ENCODE peak calls at places on chromosomes 1 and 21, in five cellular contexts. One of them, this sample, is unnamed.

GRCh38 chr1:175663991-175664390 is 79.4 kb downstream of the TNR start:
- DNase-seq in bronchial epithelial cell: no peak
- DNase-seq in coronary artery: no peak
- DNase-seq in A673: no peak
- DNase-seq in GM23248: no peak
- DNase-seq in this sample: no peak

GRCh38 chr1:25795227-25795626 is 4.8 kb upstream of the SELENON start:
- DNase-seq in bronchial epithelial cell: no peak
- DNase-seq in coronary artery: no peak
- DNase-seq in A673: no peak
- DNase-seq in GM23248: peak
- DNase-seq in this sample: no peak

GRCh38 chr1:189775343-189775742 is 702.3 kb downstream of the BRINP3 start:
- DNase-seq in bronchial epithelial cell: peak
- DNase-seq in coronary artery: no peak
- DNase-seq in A673: peak
- DNase-seq in GM23248: peak
- DNase-seq in this sample: no peak

GRCh38 chr1:11989669-11990068 is 9.4 kb downstream of the MFN2 start:
- DNase-seq in bronchial epithelial cell: no peak
- DNase-seq in coronary artery: no peak
- DNase-seq in A673: no peak
- DNase-seq in GM23248: no peak
- DNase-seq in this sample: no peak

GRCh38 chr1:191125950-191126349 is 648.3 kb upstream of the BRINP3 start:
- DNase-seq in bronchial epithelial cell: no peak
- DNase-seq in coronary artery: no peak
- DNase-seq in A673: no peak
- DNase-seq in GM23248: no peak
- DNase-seq in this sample: peak

GRCh38 chr1:27682351-27682944 is 10.5 kb upstream of the IFI6 start:
- DNase-seq in bronchial epithelial cell: no peak
- DNase-seq in coronary artery: no peak
- DNase-seq in A673: no peak
- DNase-seq in GM23248: no peak
- DNase-seq in this sample: no peak

GRCh38 chr1:43312212-43312623 is 11.4 kb downstream of the TIE1 start:
- DNase-seq in bronchial epithelial cell: no peak
- DNase-seq in coronary artery: no peak
- DNase-seq in A673: no peak
- DNase-seq in GM23248: no peak
- DNase-seq in this sample: peak

GRCh38 chr1:167911413-167911812 is 2.5 kb downstream of the ADCY10 start:
- DNase-seq in bronchial epithelial cell: peak
- DNase-seq in coronary artery: no peak
- DNase-seq in A673: no peak
- DNase-seq in GM23248: no peak
- DNase-seq in this sample: no peak

GRCh38 chr1:217332426-217333065 is 298.3 kb downstream of the GPATCH2 start:
- DNase-seq in bronchial epithelial cell: no peak
- DNase-seq in coronary artery: no peak
- DNase-seq in A673: peak
- DNase-seq in GM23248: no peak
- DNase-seq in this sample: no peak

GRCh38 chr21:26795866-26796329 is 49.3 kb downstream of the ADAMTS1 start:
- DNase-seq in bronchial epithelial cell: peak
- DNase-seq in coronary artery: peak
- DNase-seq in A673: peak
- DNase-seq in GM23248: peak
- DNase-seq in this sample: no peak

GRCh38 chr1:47755368-47755990 is 241.7 kb downstream of the TRABD2B start:
- DNase-seq in bronchial epithelial cell: peak
- DNase-seq in coronary artery: peak
- DNase-seq in A673: peak
- DNase-seq in GM23248: peak
- DNase-seq in this sample: no peak

GRCh38 chr1:5385400-5385799 is 606.8 kb downstream of the NPHP4 start:
- DNase-seq in bronchial epithelial cell: no peak
- DNase-seq in coronary artery: no peak
- DNase-seq in A673: no peak
- DNase-seq in GM23248: no peak
- DNase-seq in this sample: no peak

GRCh38 chr1:39533442-39533841 is 42.0 kb downstream of the BMP8A start:
- DNase-seq in bronchial epithelial cell: no peak
- DNase-seq in coronary artery: no peak
- DNase-seq in A673: no peak
- DNase-seq in GM23248: no peak
- DNase-seq in this sample: no peak

GRCh38 chr1:48040122-48040521 is 42.9 kb upstream of the TRABD2B start:
- DNase-seq in bronchial epithelial cell: no peak
- DNase-seq in coronary artery: no peak
- DNase-seq in A673: no peak
- DNase-seq in GM23248: no peak
- DNase-seq in this sample: no peak

GRCh38 chr1:236753554-236753953 is 41.5 kb upstream of the MTR start:
- DNase-seq in bronchial epithelial cell: peak
- DNase-seq in coronary artery: no peak
- DNase-seq in A673: peak
- DNase-seq in GM23248: peak
- DNase-seq in this sample: no peak

GRCh38 chr1:202498542-202498941 is 150.0 kb downstream of the PPP1R12B start:
- DNase-seq in bronchial epithelial cell: peak
- DNase-seq in coronary artery: no peak
- DNase-seq in A673: no peak
- DNase-seq in GM23248: peak
- DNase-seq in this sample: no peak

GRCh38 chr1:227793948-227794812 is 21.3 kb upstream of the PRSS38 start:
- DNase-seq in bronchial epithelial cell: peak
- DNase-seq in coronary artery: peak
- DNase-seq in A673: peak
- DNase-seq in GM23248: peak
- DNase-seq in this sample: peak

GRCh38 chr1:200969726-200970521 is 53.6 kb downstream of the KIF21B start:
- DNase-seq in bronchial epithelial cell: no peak
- DNase-seq in coronary artery: no peak
- DNase-seq in A673: no peak
- DNase-seq in GM23248: no peak
- DNase-seq in this sample: no peak

GRCh38 chr1:153958961-153959260 is 499 bp upstream of the CRTC2 start:
- DNase-seq in bronchial epithelial cell: no peak
- DNase-seq in coronary artery: no peak
- DNase-seq in A673: no peak
- DNase-seq in GM23248: no peak
- DNase-seq in this sample: no peak
- H3K4me3 ChIP-seq in bronchial epithelial cell: no peak
- H3K4me3 ChIP-seq in coronary artery: peak
- H3K4me3 ChIP-seq in A673: peak
- H3K4me3 ChIP-seq in GM23248: peak
- H3K4me3 ChIP-seq in this sample: peak

DNA sequence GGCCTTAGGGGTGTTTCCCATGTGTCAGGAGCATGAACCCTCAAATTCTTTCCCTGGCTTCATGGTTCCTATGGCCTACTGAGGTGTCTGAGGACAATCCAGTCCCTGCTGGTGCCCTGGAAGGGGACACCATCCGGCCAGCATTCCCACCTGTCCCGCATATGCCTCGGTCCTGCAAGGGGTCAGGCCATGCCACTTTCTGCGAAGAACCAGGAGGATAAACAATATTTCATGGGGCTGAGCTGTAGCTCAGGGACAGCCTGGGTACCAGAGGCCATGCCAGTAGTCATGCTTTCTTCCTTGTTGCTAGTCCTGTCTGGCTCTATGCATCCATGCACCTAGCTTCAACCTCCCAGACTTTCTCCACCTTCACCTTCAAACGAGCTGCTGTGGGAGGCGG is 123.6 kb downstream of the MRPS6 start:
- DNase-seq in bronchial epithelial cell: no peak
- DNase-seq in coronary artery: no peak
- DNase-seq in A673: no peak
- DNase-seq in GM23248: no peak
- DNase-seq in this sample: no peak
- H3K4me3 ChIP-seq in bronchial epithelial cell: no peak
- H3K4me3 ChIP-seq in coronary artery: no peak
- H3K4me3 ChIP-seq in A673: no peak
- H3K4me3 ChIP-seq in GM23248: no peak
- H3K4me3 ChIP-seq in this sample: no peak

DNA sequence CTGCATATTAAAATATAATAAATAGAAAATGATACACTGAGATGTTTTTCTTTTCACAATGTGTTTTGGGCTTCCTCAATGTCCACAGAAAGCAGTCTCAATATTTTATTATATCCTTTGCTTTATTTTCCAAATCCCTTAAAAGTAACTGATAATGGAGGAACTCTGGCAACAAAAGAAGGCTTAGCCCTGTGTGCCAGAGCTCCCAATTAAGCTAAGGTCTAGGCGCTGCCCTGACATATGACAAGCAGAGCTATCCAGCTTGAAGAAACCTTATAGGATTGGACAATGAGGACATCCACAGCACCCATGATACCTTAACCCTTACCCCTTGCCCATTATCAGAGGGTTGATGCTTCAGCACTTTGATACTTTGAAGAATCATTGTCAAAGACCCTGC is 12.9 kb upstream of the SHCBP1L start:
- DNase-seq in bronchial epithelial cell: no peak
- DNase-seq in coronary artery: no peak
- DNase-seq in A673: no peak
- DNase-seq in GM23248: no peak
- DNase-seq in this sample: no peak
- H3K4me3 ChIP-seq in bronchial epithelial cell: no peak
- H3K4me3 ChIP-seq in coronary artery: no peak
- H3K4me3 ChIP-seq in A673: no peak
- H3K4me3 ChIP-seq in GM23248: no peak
- H3K4me3 ChIP-seq in this sample: no peak

GRCh38 chr1:46406881-46407608 is 12.9 kb downstream of the FAAH start:
- DNase-seq in bronchial epithelial cell: no peak
- DNase-seq in coronary artery: no peak
- DNase-seq in A673: no peak
- DNase-seq in GM23248: peak
- DNase-seq in this sample: peak

GRCh38 chr1:46405204-46405555 is 11.1 kb downstream of the FAAH start:
- DNase-seq in bronchial epithelial cell: no peak
- DNase-seq in coronary artery: no peak
- DNase-seq in A673: no peak
- DNase-seq in GM23248: no peak
- DNase-seq in this sample: peak

GRCh38 chr1:46403916-46404315 is 9.8 kb downstream of the FAAH start:
- DNase-seq in bronchial epithelial cell: no peak
- DNase-seq in coronary artery: no peak
- DNase-seq in A673: no peak
- DNase-seq in GM23248: no peak
- DNase-seq in this sample: no peak

GRCh38 chr1:46405724-46406123 is 11.6 kb downstream of the FAAH start:
- DNase-seq in bronchial epithelial cell: no peak
- DNase-seq in coronary artery: no peak
- DNase-seq in A673: no peak
- DNase-seq in GM23248: no peak
- DNase-seq in this sample: peak

DNA sequence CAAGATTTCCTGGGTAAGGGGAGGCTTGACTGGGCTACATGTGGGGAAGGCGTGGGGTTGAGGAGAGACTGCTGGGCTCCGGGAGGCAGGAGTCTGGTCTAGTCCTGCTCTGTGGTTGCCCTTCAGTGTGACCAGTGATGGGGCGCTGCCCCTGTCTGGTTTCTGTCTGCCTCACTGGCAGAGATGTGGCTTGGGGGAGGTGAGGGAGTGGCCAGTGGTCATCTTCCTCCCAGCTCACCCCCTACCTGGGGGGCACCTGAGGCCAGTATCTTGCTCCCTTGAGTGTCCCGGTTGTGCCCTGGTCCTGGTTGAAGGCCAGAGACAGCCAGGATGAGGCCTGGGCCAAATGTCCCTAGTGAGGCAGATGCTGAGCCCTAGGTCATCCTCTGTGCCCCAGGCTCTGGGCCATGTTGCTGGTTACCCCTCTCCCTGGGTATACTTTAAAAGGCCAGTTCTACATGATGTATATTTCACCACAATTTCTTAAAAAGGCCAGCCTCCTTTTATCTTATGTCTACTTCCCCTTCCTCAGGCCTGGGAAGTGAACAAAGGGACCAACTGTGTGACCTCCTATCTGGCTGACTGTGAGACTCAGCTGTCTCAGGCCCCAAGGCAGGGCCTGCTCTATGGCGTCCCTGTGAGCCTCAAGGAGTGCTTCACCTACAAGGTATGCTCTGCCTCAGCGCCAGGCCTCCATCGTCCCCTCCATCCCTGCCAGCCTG is 10.5 kb downstream of the FAAH start:
- DNase-seq in bronchial epithelial cell: no peak
- DNase-seq in coronary artery: no peak
- DNase-seq in A673: no peak
- DNase-seq in GM23248: no peak
- DNase-seq in this sample: no peak
- H3K4me3 ChIP-seq in bronchial epithelial cell: no peak
- H3K4me3 ChIP-seq in coronary artery: no peak
- H3K4me3 ChIP-seq in A673: no peak
- H3K4me3 ChIP-seq in GM23248: no peak
- H3K4me3 ChIP-seq in this sample: no peak

DNA sequence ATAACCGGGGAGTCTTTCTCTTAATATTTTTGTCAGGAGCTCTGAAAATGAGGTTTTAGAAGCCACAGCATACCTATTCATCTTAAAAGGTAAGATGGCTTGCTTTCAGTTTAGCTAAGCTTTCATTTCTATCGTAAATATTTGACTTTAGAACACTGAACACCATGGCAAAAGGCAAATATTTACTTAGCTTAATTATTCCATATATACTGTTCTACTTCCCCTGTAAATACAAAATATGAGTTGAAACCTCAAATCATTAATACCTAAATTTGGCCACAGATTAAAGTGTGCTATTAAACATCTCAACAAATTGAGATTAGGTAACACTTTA is 136.2 kb downstream of the RERE start:
- DNase-seq in bronchial epithelial cell: no peak
- DNase-seq in coronary artery: no peak
- DNase-seq in A673: no peak
- DNase-seq in GM23248: no peak
- DNase-seq in this sample: no peak
- H3K4me3 ChIP-seq in bronchial epithelial cell: no peak
- H3K4me3 ChIP-seq in coronary artery: no peak
- H3K4me3 ChIP-seq in A673: no peak
- H3K4me3 ChIP-seq in GM23248: no peak
- H3K4me3 ChIP-seq in this sample: peak